ENCODE peak calls at places on chromosomes 11 and 22, in seven cellular contexts. Y is HuH-7; E is A549; H is glutamatergic neuron; Q is AG08395; W is stimulated activated CD4-positive, alpha-beta T cell treated with anti-CD3 and anti-CD28 coated beads, Interleukin-4, amount 100 ng/mL, for 48 hours; M is fibroblast of mammary gland. T is an unnamed sample.

GRCh38 chr11:134445601-134446325 is 33.7 kb upstream of the B3GAT1 start:
- DNase-seq in Y (no peak), E (no peak), H (no peak), Q (no peak), W (no peak), M (no peak), T (no peak)

GRCh38 chr11:22657101-22657694 is 9.2 kb upstream of the GAS2 start:
- DNase-seq in Y (no peak), E (no peak), H (no peak), Q (no peak), W (no peak), M (no peak), T (no peak)

GRCh38 chr11:33844236-33844635 is 47.6 kb downstream of the LMO2 start:
- DNase-seq in Y (no peak), E (no peak), H (no peak), Q (no peak), W (no peak), M (no peak), T (no peak)

GRCh38 chr11:17314232-17314547 is 37.4 kb upstream of the NCR3LG1 start:
- DNase-seq in Y (no peak), E (no peak), H (no peak), Q (peak), W (no peak), M (peak), T (no peak)

GRCh38 chr11:83583953-83584352 is 297.8 kb upstream of the CCDC90B start:
- DNase-seq in Y (no peak), E (no peak), H (no peak), Q (peak), W (no peak), M (peak), T (no peak)

GRCh38 chr22:17583151-17583550 is 19.9 kb downstream of the SLC25A18 start:
- DNase-seq in Y (no peak), E (no peak), H (no peak), Q (no peak), W (no peak), M (no peak), T (no peak)

GRCh38 chr22:44407404-44408226 is 90.4 kb downstream of the RTL6 start:
- DNase-seq in Y (no peak), E (no peak), H (no peak), Q (peak), W (no peak), M (no peak), T (no peak)

GRCh38 chr11:24723231-24723630 is 226.4 kb downstream of the LUZP2 start:
- DNase-seq in Y (no peak), E (no peak), H (no peak), Q (no peak), W (no peak), M (no peak), T (no peak)

GRCh38 chr22:50303848-50304527 is 3.5 kb downstream of the PLXNB2 start:
- DNase-seq in Y (no peak), E (no peak), H (no peak), Q (no peak), W (no peak), M (peak), T (no peak)

GRCh38 chr11:62169935-62170334 is 20.1 kb upstream of the SCGB1D1 start:
- DNase-seq in Y (no peak), E (no peak), H (no peak), Q (no peak), W (no peak), M (no peak), T (no peak)

GRCh38 chr22:49726022-49726681 is 101.5 kb downstream of the BRD1 start:
- DNase-seq in Y (no peak), E (no peak), H (no peak), Q (no peak), W (no peak), M (no peak), T (no peak)

GRCh38 chr11:95991545-95991944 is 67.6 kb upstream of the MTMR2 start:
- DNase-seq in Y (no peak), E (no peak), H (no peak), Q (peak), W (no peak), M (no peak), T (no peak)

T was measured in retina.